ENCODE peak calls at places on chromosomes 4 and X, in seven cellular contexts. K, W, V, M, B, U and X are unnamed samples.

GRCh38 chrX:134601240-134601639 is 57.0 kb downstream of the PLAC1 start:
- DNase-seq in K (no peak), W (peak), V (no peak), M (no peak), B (no peak), U (no peak), X (no peak)

GRCh38 chr4:7518871-7519637 is 84.3 kb upstream of the PSAPL1 start:
- DNase-seq in K (no peak), W (no peak), V (no peak), M (no peak), B (no peak), U (no peak), X (no peak)

GRCh38 chr4:5852806-5853205 is 40.1 kb downstream of the CRMP1 start:
- DNase-seq in K (no peak), W (no peak), V (no peak), M (no peak), B (no peak), U (no peak), X (no peak)

GRCh38 chrX:116499780-116500179 is 37.0 kb upstream of the CT83 start:
- DNase-seq in K (no peak), W (peak), V (no peak), M (no peak), B (no peak), U (no peak), X (no peak)

GRCh38 chrX:154373340-154374306 is 811 bp downstream of the FLNA start:
- DNase-seq in K (peak), W (peak), V (no peak), M (no peak), B (peak), U (peak), X (no peak)

GRCh38 chr4:123889376-123889945 is 492.9 kb downstream of the SPRY1 start:
- DNase-seq in K (no peak), W (peak), V (no peak), M (no peak), B (no peak), U (no peak), X (no peak)

GRCh38 chrX:101708180-101708579 is 48.5 kb upstream of the ARMCX2 start:
- DNase-seq in K (no peak), W (no peak), V (no peak), M (no peak), B (no peak), U (no peak), X (no peak)

GRCh38 chr4:184216436-184217004 is 1.2 kb downstream of the ENPP6 start:
- DNase-seq in K (no peak), W (no peak), V (no peak), M (no peak), B (no peak), U (no peak), X (no peak)

GRCh38 chrX:22378296-22378695 is 105.6 kb downstream of the CBLL2 start:
- DNase-seq in K (no peak), W (no peak), V (no peak), M (no peak), B (no peak), U (no peak), X (no peak)

GRCh38 chrX:8284131-8284530 is 113.1 kb upstream of the VCX2 start:
- DNase-seq in K (no peak), W (no peak), V (no peak), M (no peak), B (no peak), U (no peak), X (no peak)

GRCh38 chrX:10983526-10983925 is 127.6 kb upstream of the HCCS start:
- DNase-seq in K (no peak), W (no peak), V (no peak), M (no peak), B (no peak), U (no peak), X (no peak)

GRCh38 chr4:82681759-82682158 is 116.8 kb downstream of the SCD5 start:
- DNase-seq in K (no peak), W (no peak), V (no peak), M (no peak), B (no peak), U (no peak), X (no peak)

GRCh38 chr4:13902141-13902540 is 274.6 kb upstream of the BOD1L1 start:
- DNase-seq in K (no peak), W (no peak), V (no peak), M (no peak), B (no peak), U (no peak), X (no peak)

GRCh38 chr4:13523591-13524503 is 20.5 kb downstream of the NKX3-2 start:
- DNase-seq in K (no peak), W (no peak), V (no peak), M (no peak), B (no peak), U (no peak), X (no peak)

DNA sequence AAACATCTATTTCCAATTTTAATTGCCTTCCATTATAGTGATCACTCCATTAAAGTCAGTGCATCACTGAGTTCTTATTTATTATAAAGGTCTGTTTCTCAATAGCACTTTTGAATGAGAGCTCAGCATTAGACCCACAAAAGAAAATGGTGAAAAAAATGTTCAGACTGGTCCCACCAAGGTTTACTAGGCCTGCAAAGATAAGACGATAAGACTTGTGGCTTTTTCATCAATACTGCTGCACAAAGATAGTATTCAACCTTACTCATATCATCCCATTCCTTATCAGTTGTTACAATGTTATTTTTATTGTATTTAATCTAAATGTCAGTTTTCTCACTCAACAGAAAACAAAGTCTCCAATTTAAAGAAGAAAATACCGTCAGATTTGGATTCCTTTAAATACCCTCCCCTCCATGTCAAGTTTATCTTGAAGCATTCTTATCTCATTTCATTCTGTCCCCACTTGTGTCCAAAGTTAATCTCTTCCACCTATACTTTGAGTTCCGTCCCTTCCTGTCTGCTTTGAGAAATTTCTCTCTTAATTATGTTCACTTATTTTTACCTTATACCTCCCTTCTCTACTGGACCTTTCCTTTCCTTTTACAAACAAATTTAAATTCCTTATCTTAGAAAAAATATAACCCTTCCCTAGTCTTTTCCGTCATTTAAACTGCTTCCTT is 140.0 kb downstream of the GASK1B start:
- DNase-seq in K (no peak), W (no peak), V (no peak), M (no peak), B (no peak), U (no peak), X (no peak)
- TF ChIP-seq CTCF in K (no peak), W (no peak), V (no peak), M (no peak), B (no peak), U (no peak), X (no peak)

GRCh38 chrX:138031715-138032114 is 465.8 kb downstream of the ZIC3 start:
- DNase-seq in K (no peak), W (no peak), V (no peak), M (no peak), B (no peak), U (no peak), X (no peak)

GRCh38 chrX:138037548-138037947 is 471.6 kb downstream of the ZIC3 start:
- DNase-seq in K (no peak), W (no peak), V (no peak), M (no peak), B (no peak), U (no peak), X (no peak)

GRCh38 chrX:138034136-138034535 is 468.2 kb downstream of the ZIC3 start:
- DNase-seq in K (no peak), W (no peak), V (no peak), M (no peak), B (no peak), U (no peak), X (no peak)
- TF ChIP-seq CTCF in K (no peak), W (no peak), V (peak), M (no peak), B (no peak), U (no peak), X (no peak)

GRCh38 chr4:38184404-38184803 is 224.2 kb downstream of the PTTG2 start:
- DNase-seq in K (no peak), W (no peak), V (no peak), M (no peak), B (no peak), U (no peak), X (no peak)
- TF ChIP-seq CTCF in K (peak), W (peak), V (no peak), M (no peak), B (peak), U (peak), X (no peak)

GRCh38 chrX:45781901-45782553 is 581.4 kb upstream of the DIPK2B start:
- DNase-seq in K (no peak), W (peak), V (no peak), M (no peak), B (peak), U (no peak), X (no peak)
- TF ChIP-seq CTCF in K (no peak), W (peak), V (no peak), M (peak), B (peak), U (no peak), X (no peak)

GRCh38 chr4:4759883-4760282 is 99.6 kb upstream of the MSX1 start:
- DNase-seq in K (no peak), W (no peak), V (no peak), M (no peak), B (no peak), U (no peak), X (no peak)

GRCh38 chr4:4759233-4759632 is 100.2 kb upstream of the MSX1 start:
- DNase-seq in K (no peak), W (no peak), V (no peak), M (no peak), B (no peak), U (no peak), X (peak)

GRCh38 chr4:4762300-4762699 is 97.2 kb upstream of the MSX1 start:
- DNase-seq in K (no peak), W (no peak), V (no peak), M (no peak), B (no peak), U (no peak), X (no peak)

GRCh38 chr4:4762909-4763814 is 96.3 kb upstream of the MSX1 start:
- DNase-seq in K (no peak), W (peak), V (no peak), M (no peak), B (peak), U (no peak), X (no peak)

GRCh38 chr4:4761128-4761991 is 98.1 kb upstream of the MSX1 start:
- DNase-seq in K (no peak), W (no peak), V (peak), M (no peak), B (no peak), U (peak), X (no peak)
- TF ChIP-seq CTCF in K (no peak), W (no peak), V (peak), M (no peak), B (peak), U (peak), X (peak)

GRCh38 chrX:69109706-69110635 is 55.3 kb downstream of the PJA1 start:
- DNase-seq in K (no peak), W (no peak), V (no peak), M (no peak), B (no peak), U (peak), X (no peak)
- TF ChIP-seq CTCF in K (no peak), W (no peak), V (no peak), M (no peak), B (no peak), U (no peak), X (no peak)

DNA sequence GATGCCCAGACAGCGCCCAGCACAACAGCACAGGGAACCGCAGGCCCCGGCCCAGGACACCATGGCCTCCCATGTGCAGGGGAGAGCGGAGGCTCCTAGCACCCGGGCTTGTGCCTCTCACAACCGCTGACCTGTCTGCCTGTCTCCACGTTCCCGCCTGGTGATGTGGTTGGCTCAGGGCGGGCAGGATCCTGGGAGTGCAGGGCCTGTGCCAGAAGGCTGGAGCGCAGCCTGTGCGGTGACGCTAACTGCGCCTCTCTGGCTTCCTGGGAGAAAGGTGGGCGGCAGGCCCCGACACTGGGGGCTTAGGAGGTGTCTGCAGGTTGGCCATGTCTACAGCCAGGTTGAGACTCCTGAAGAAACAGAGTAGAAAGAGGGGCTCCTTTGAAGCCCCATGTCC is 48.7 kb downstream of the CPZ start:
- DNase-seq in K (no peak), W (no peak), V (no peak), M (no peak), B (no peak), U (no peak), X (no peak)
- TF ChIP-seq CTCF in K (no peak), W (no peak), V (no peak), M (no peak), B (no peak), U (no peak), X (no peak)

GRCh38 chr4:74623041-74623440 is 171.3 kb downstream of the BTC start:
- DNase-seq in K (peak), W (peak), V (peak), M (no peak), B (no peak), U (peak), X (no peak)
- TF ChIP-seq CTCF in K (peak), W (peak), V (peak), M (no peak), B (peak), U (peak), X (peak)

GRCh38 chr4:32790803-32791202 is 2070.6 kb downstream of the PCDH7 start:
- DNase-seq in K (no peak), W (no peak), V (no peak), M (no peak), B (no peak), U (no peak), X (no peak)

GRCh38 chr4:32789026-32789608 is 2068.9 kb downstream of the PCDH7 start:
- DNase-seq in K (no peak), W (peak), V (no peak), M (no peak), B (no peak), U (no peak), X (no peak)
- TF ChIP-seq CTCF in K (no peak), W (no peak), V (no peak), M (no peak), B (no peak), U (no peak), X (no peak)